ENCODE peak calls at places on chromosomes 11 and 22, in nine cellular contexts. One of them, this sample, is unnamed.

GRCh38 chr11:72189448-72190250 is 2.3 kb upstream of the FOLR1 start:
- DNase-seq in HEK293T: no peak
- DNase-seq in NCI-H345: no peak
- DNase-seq in left ventricle myocardium inferior: no peak
- DNase-seq in CD4-positive, alpha-beta T cell: no peak
- DNase-seq in C1 segment of cervical spinal cord: peak; percentile 4
- DNase-seq in IMR-90: no peak
- DNase-seq in hippocampal formation: no peak
- DNase-seq in AG04449: no peak
- DNase-seq in this sample: no peak

GRCh38 chr11:130144721-130145327 is 14.8 kb upstream of the ST14 start:
- DNase-seq in HEK293T: no peak
- DNase-seq in NCI-H345: no peak
- DNase-seq in left ventricle myocardium inferior: no peak
- DNase-seq in CD4-positive, alpha-beta T cell: no peak
- DNase-seq in C1 segment of cervical spinal cord: no peak
- DNase-seq in IMR-90: peak; percentile 20
- DNase-seq in hippocampal formation: no peak
- DNase-seq in AG04449: no peak
- DNase-seq in this sample: no peak

GRCh38 chr11:105718641-105719040 is 108.8 kb downstream of the GRIA4 start:
- DNase-seq in HEK293T: no peak
- DNase-seq in NCI-H345: no peak
- DNase-seq in left ventricle myocardium inferior: no peak
- DNase-seq in CD4-positive, alpha-beta T cell: no peak
- DNase-seq in C1 segment of cervical spinal cord: no peak
- DNase-seq in IMR-90: no peak
- DNase-seq in hippocampal formation: no peak
- DNase-seq in AG04449: no peak
- DNase-seq in this sample: no peak

GRCh38 chr11:2399488-2400068 is 972 bp upstream of the TSSC4 start:
- DNase-seq in HEK293T: peak; percentile 30
- DNase-seq in NCI-H345: peak; percentile 39
- DNase-seq in left ventricle myocardium inferior: no peak
- DNase-seq in CD4-positive, alpha-beta T cell: peak; percentile 13
- DNase-seq in C1 segment of cervical spinal cord: no peak
- DNase-seq in IMR-90: no peak
- DNase-seq in hippocampal formation: no peak
- DNase-seq in AG04449: no peak
- DNase-seq in this sample: no peak

GRCh38 chr22:40588726-40589125 is 47.8 kb downstream of the MRTFA start:
- DNase-seq in HEK293T: no peak
- DNase-seq in NCI-H345: no peak
- DNase-seq in left ventricle myocardium inferior: no peak
- DNase-seq in CD4-positive, alpha-beta T cell: no peak
- DNase-seq in C1 segment of cervical spinal cord: no peak
- DNase-seq in IMR-90: peak; percentile 70
- DNase-seq in hippocampal formation: no peak
- DNase-seq in AG04449: peak; percentile 46
- DNase-seq in this sample: no peak

GRCh38 chr11:2777871-2778629 is 78.3 kb upstream of the KCNQ1OT1 start:
- DNase-seq in HEK293T: no peak
- DNase-seq in NCI-H345: peak; percentile 52
- DNase-seq in left ventricle myocardium inferior: peak; percentile 16
- DNase-seq in CD4-positive, alpha-beta T cell: no peak
- DNase-seq in C1 segment of cervical spinal cord: no peak
- DNase-seq in IMR-90: no peak
- DNase-seq in hippocampal formation: no peak
- DNase-seq in AG04449: no peak
- DNase-seq in this sample: no peak

GRCh38 chr22:32207971-32208480 is 3.2 kb upstream of the RFPL2 start:
- DNase-seq in HEK293T: no peak
- DNase-seq in NCI-H345: no peak
- DNase-seq in left ventricle myocardium inferior: no peak
- DNase-seq in CD4-positive, alpha-beta T cell: no peak
- DNase-seq in C1 segment of cervical spinal cord: no peak
- DNase-seq in IMR-90: no peak
- DNase-seq in hippocampal formation: no peak
- DNase-seq in AG04449: no peak
- DNase-seq in this sample: no peak

GRCh38 chr22:39290724-39291161 is 28.7 kb downstream of the RPL3 start:
- DNase-seq in HEK293T: no peak
- DNase-seq in NCI-H345: no peak
- DNase-seq in left ventricle myocardium inferior: peak; percentile 86
- DNase-seq in CD4-positive, alpha-beta T cell: no peak
- DNase-seq in C1 segment of cervical spinal cord: no peak
- DNase-seq in IMR-90: peak; percentile 71
- DNase-seq in hippocampal formation: no peak
- DNase-seq in AG04449: no peak
- DNase-seq in this sample: no peak

GRCh38 chr11:43928721-43929120 is 13.7 kb upstream of the C11orf96 start:
- DNase-seq in HEK293T: no peak
- DNase-seq in NCI-H345: no peak
- DNase-seq in left ventricle myocardium inferior: no peak
- DNase-seq in CD4-positive, alpha-beta T cell: no peak
- DNase-seq in C1 segment of cervical spinal cord: no peak
- DNase-seq in IMR-90: no peak
- DNase-seq in hippocampal formation: no peak
- DNase-seq in AG04449: no peak
- DNase-seq in this sample: no peak

GRCh38 chr11:63574856-63575602 is 11.8 kb upstream of the PLAAT2 start:
- DNase-seq in HEK293T: no peak
- DNase-seq in NCI-H345: no peak
- DNase-seq in left ventricle myocardium inferior: peak; percentile 33
- DNase-seq in CD4-positive, alpha-beta T cell: no peak
- DNase-seq in C1 segment of cervical spinal cord: no peak
- DNase-seq in IMR-90: peak; percentile 27
- DNase-seq in hippocampal formation: no peak
- DNase-seq in AG04449: no peak
- DNase-seq in this sample: no peak

GRCh38 chr22:27336151-27337090 is 465.1 kb downstream of the MN1 start:
- DNase-seq in HEK293T: no peak
- DNase-seq in NCI-H345: no peak
- DNase-seq in left ventricle myocardium inferior: no peak
- DNase-seq in CD4-positive, alpha-beta T cell: no peak
- DNase-seq in C1 segment of cervical spinal cord: no peak
- DNase-seq in IMR-90: no peak
- DNase-seq in hippocampal formation: no peak
- DNase-seq in AG04449: peak; percentile 24
- DNase-seq in this sample: no peak

GRCh38 chr11:73135346-73136284 is 6.5 kb downstream of the FCHSD2 start:
- DNase-seq in HEK293T: no peak
- DNase-seq in NCI-H345: no peak
- DNase-seq in left ventricle myocardium inferior: no peak
- DNase-seq in CD4-positive, alpha-beta T cell: no peak
- DNase-seq in C1 segment of cervical spinal cord: no peak
- DNase-seq in IMR-90: no peak
- DNase-seq in hippocampal formation: no peak
- DNase-seq in AG04449: no peak
- DNase-seq in this sample: no peak

GRCh38 chr11:86678823-86679222 is 6.4 kb upstream of the ME3 start:
- DNase-seq in HEK293T: no peak
- DNase-seq in NCI-H345: no peak
- DNase-seq in left ventricle myocardium inferior: no peak
- DNase-seq in CD4-positive, alpha-beta T cell: no peak
- DNase-seq in C1 segment of cervical spinal cord: no peak
- DNase-seq in IMR-90: peak; percentile 80
- DNase-seq in hippocampal formation: no peak
- DNase-seq in AG04449: peak; percentile 59
- DNase-seq in this sample: no peak

GRCh38 chr11:101444164-101444563 is 139.6 kb downstream of the TRPC6 start:
- DNase-seq in HEK293T: no peak
- DNase-seq in NCI-H345: no peak
- DNase-seq in left ventricle myocardium inferior: no peak
- DNase-seq in CD4-positive, alpha-beta T cell: no peak
- DNase-seq in C1 segment of cervical spinal cord: no peak
- DNase-seq in IMR-90: no peak
- DNase-seq in hippocampal formation: no peak
- DNase-seq in AG04449: no peak
- DNase-seq in this sample: no peak

GRCh38 chr11:12439615-12440014 is 62.2 kb downstream of the PARVA start:
- DNase-seq in HEK293T: no peak
- DNase-seq in NCI-H345: no peak
- DNase-seq in left ventricle myocardium inferior: no peak
- DNase-seq in CD4-positive, alpha-beta T cell: no peak
- DNase-seq in C1 segment of cervical spinal cord: no peak
- DNase-seq in IMR-90: no peak
- DNase-seq in hippocampal formation: no peak
- DNase-seq in AG04449: no peak
- DNase-seq in this sample: no peak

GRCh38 chr11:69442807-69443137 is 38.7 kb upstream of the LINC01488 start:
- DNase-seq in HEK293T: no peak
- DNase-seq in NCI-H345: no peak
- DNase-seq in left ventricle myocardium inferior: peak; percentile 60
- DNase-seq in CD4-positive, alpha-beta T cell: no peak
- DNase-seq in C1 segment of cervical spinal cord: no peak
- DNase-seq in IMR-90: peak; percentile 60
- DNase-seq in hippocampal formation: no peak
- DNase-seq in AG04449: no peak
- DNase-seq in this sample: no peak

GRCh38 chr11:14300661-14301304 is 58.2 kb downstream of the RRAS2 start:
- DNase-seq in HEK293T: peak; percentile 72
- DNase-seq in NCI-H345: peak; percentile 34
- DNase-seq in left ventricle myocardium inferior: no peak
- DNase-seq in CD4-positive, alpha-beta T cell: peak; percentile 16
- DNase-seq in C1 segment of cervical spinal cord: peak; percentile 24
- DNase-seq in IMR-90: peak; percentile 74
- DNase-seq in hippocampal formation: peak; percentile 46
- DNase-seq in AG04449: no peak
- DNase-seq in this sample: peak; percentile 17

GRCh38 chr11:67411785-67412152 is 3.7 kb upstream of the CARNS1 start:
- DNase-seq in HEK293T: no peak
- DNase-seq in NCI-H345: no peak
- DNase-seq in left ventricle myocardium inferior: no peak
- DNase-seq in CD4-positive, alpha-beta T cell: no peak
- DNase-seq in C1 segment of cervical spinal cord: no peak
- DNase-seq in IMR-90: no peak
- DNase-seq in hippocampal formation: no peak
- DNase-seq in AG04449: no peak
- DNase-seq in this sample: no peak

GRCh38 chr11:88779551-88779950 is 286.2 kb downstream of the GRM5 start:
- DNase-seq in HEK293T: no peak
- DNase-seq in NCI-H345: no peak
- DNase-seq in left ventricle myocardium inferior: no peak
- DNase-seq in CD4-positive, alpha-beta T cell: no peak
- DNase-seq in C1 segment of cervical spinal cord: no peak
- DNase-seq in IMR-90: peak; percentile 92
- DNase-seq in hippocampal formation: no peak
- DNase-seq in AG04449: peak; percentile 70
- DNase-seq in this sample: no peak

This sample was measured in T-helper 9 cell.